ENCODE peak calls at places on chromosomes 7 and 10, in eight cellular contexts. Q, L, B, K, X, C, A and M are unnamed samples.
A peak's percentile ranks its signal among the peaks of the same experiment; 100 is the strongest.

GRCh38 chr10:59847888-59848287 is 58.5 kb downstream of the CCDC6 start:
- DNase-seq in A (no peak), Q (no peak), K (no peak), C (no peak), X (peak; percentile 16), B (no peak), L (no peak), M (no peak)

GRCh38 chr10:6069101-6069931 is 7.1 kb upstream of the IL2RA start:
- DNase-seq in A (peak; percentile 93), L (no peak), X (no peak), Q (no peak), C (no peak), B (no peak), K (no peak), M (no peak)

GRCh38 chr7:20214787-20215669 is 2.2 kb downstream of the MACC1 start:
- DNase-seq in A (no peak), B (no peak), Q (no peak), C (no peak), K (no peak), X (peak; percentile 72), L (no peak), M (no peak)

GRCh38 chr7:150514748-150515222 is at the start of gene GIMAP7:
- DNase-seq in A (no peak), Q (peak; percentile 78), X (no peak), B (no peak), L (no peak), C (no peak), K (no peak), M (no peak)

GRCh38 chr10:118522791-118523498 is 72.5 kb downstream of the PRLHR start:
- DNase-seq in Q (no peak), B (no peak), C (peak; percentile 12), L (no peak), X (peak; percentile 54), K (no peak), A (peak; percentile 17), M (peak; percentile 25)

GRCh38 chr10:18545626-18546025 is 105.8 kb downstream of the NSUN6 start:
- DNase-seq in L (no peak), K (no peak), X (no peak), A (no peak), Q (no peak), C (peak; percentile 6), B (no peak), M (peak; percentile 17)

GRCh38 chr7:151078233-151079040 is 2.2 kb downstream of the FASTK start:
- DNase-seq in B (no peak), K (no peak), L (peak; percentile 20), X (peak; percentile 50), C (no peak), A (no peak), Q (no peak), M (no peak)

GRCh38 chr10:97463363-97464132 is 17.6 kb downstream of the ZDHHC16 start:
- DNase-seq in C (peak; percentile 35), Q (peak; percentile 34), A (peak; percentile 51), L (no peak), X (peak; percentile 83), K (peak; percentile 62), B (no peak), M (peak; percentile 43)

GRCh38 chr7:122316467-122317394 is 12.2 kb upstream of the FEZF1 start:
- DNase-seq in K (no peak), C (no peak), X (no peak), A (no peak), B (no peak), Q (no peak), L (no peak), M (no peak)

GRCh38 chr10:66678521-66678920 is 247.3 kb upstream of the LRRTM3 start:
- DNase-seq in A (no peak), L (no peak), C (no peak), Q (no peak), K (no peak), B (no peak), X (no peak), M (no peak)

GRCh38 chr7:94561841-94562514 is 52.4 kb downstream of the CASD1 start:
- DNase-seq in C (no peak), Q (no peak), K (no peak), B (no peak), X (peak; percentile 22), L (no peak), A (peak; percentile 65), M (peak; percentile 36)

GRCh38 chr10:35059486-35059885 is 30.7 kb downstream of the CUL2 start:
- DNase-seq in C (no peak), B (no peak), K (no peak), X (no peak), A (no peak), L (no peak), Q (no peak), M (no peak)

GRCh38 chr7:139108256-139109187 is 998 bp downstream of the ZC3HAV1 start:
- DNase-seq in C (peak; percentile 25), Q (no peak), X (peak; percentile 68), L (peak; percentile 27), A (peak; percentile 50), K (peak; percentile 23), B (peak; percentile 29), M (peak; percentile 28)

GRCh38 chr7:132290021-132290420 is 286.2 kb downstream of the PLXNA4 start:
- DNase-seq in Q (no peak), L (no peak), X (no peak), K (no peak), A (no peak), B (no peak), C (no peak), M (no peak)

GRCh38 chr7:75905785-75906604 is 9.0 kb upstream of the POR start:
- DNase-seq in B (peak; percentile 61), C (peak; percentile 35), K (no peak), L (peak; percentile 53), X (peak; percentile 55), A (no peak), Q (no peak), M (peak; percentile 45)

GRCh38 chr10:103497161-103497915 is 3.8 kb downstream of the NEURL1 start:
- DNase-seq in B (no peak), K (no peak), L (no peak), X (no peak), C (no peak), A (no peak), Q (no peak), M (no peak)
- H3K4me3 ChIP-seq in B (no peak overlapping the region), K (no peak overlapping the region), L (no peak overlapping the region), X (no peak overlapping the region), C (no peak overlapping the region), A (no peak overlapping the region), Q (no peak overlapping the region), M (no peak overlapping the region)

GRCh38 chr10:1043532-1043995 is 5.4 kb downstream of the IDI1 start:
- DNase-seq in Q (peak; percentile 42), X (no peak), K (no peak), L (peak; percentile 34), B (no peak), A (no peak), C (no peak), M (no peak)

GRCh38 chr10:1044964-1045363 is 4.0 kb downstream of the IDI1 start:
- DNase-seq in L (no peak), X (no peak), K (no peak), B (no peak), A (no peak), C (no peak), Q (no peak), M (no peak)

GRCh38 chr10:1044146-1044545 is 4.8 kb downstream of the IDI1 start:
- DNase-seq in A (no peak), C (no peak), Q (no peak), K (no peak), L (no peak), X (no peak), B (no peak), M (no peak)

GRCh38 chr10:1047937-1048336 is 982 bp downstream of the IDI1 start:
- DNase-seq in X (peak; percentile 43), B (no peak), L (no peak), Q (no peak), A (no peak), K (no peak), C (no peak), M (no peak)

GRCh38 chr10:1045415-1045814 is 3.5 kb downstream of the IDI1 start:
- DNase-seq in Q (no peak), A (no peak), X (no peak), L (no peak), B (no peak), K (no peak), C (no peak), M (no peak)
- H3K4me3 ChIP-seq in Q (no peak overlapping the region), A (no peak overlapping the region), X (no peak overlapping the region), L (no peak overlapping the region), B (no peak overlapping the region), K (no peak overlapping the region), C (peak overlapping the region; percentile 55), M (no peak overlapping the region)

GRCh38 chr10:17425584-17426262 is 28.7 kb downstream of the ST8SIA6 start:
- DNase-seq in X (no peak), L (no peak), A (no peak), B (no peak), Q (peak; percentile 52), K (no peak), C (no peak), M (no peak)
- H3K4me3 ChIP-seq in X (no peak overlapping the region), L (no peak overlapping the region), A (no peak overlapping the region), B (no peak overlapping the region), Q (peak overlapping the region; percentile 44), K (no peak overlapping the region), C (no peak overlapping the region), M (no peak overlapping the region)

GRCh38 chr10:76296885-76297775 is 865.7 kb downstream of the LRMDA start:
- DNase-seq in K (no peak), X (no peak), C (no peak), A (no peak), Q (no peak), L (no peak), B (no peak), M (no peak)
- H3K4me3 ChIP-seq in K (no peak overlapping the region), X (no peak overlapping the region), C (no peak overlapping the region), A (no peak overlapping the region), Q (no peak overlapping the region), L (no peak overlapping the region), B (no peak overlapping the region), M (no peak overlapping the region)

DNA sequence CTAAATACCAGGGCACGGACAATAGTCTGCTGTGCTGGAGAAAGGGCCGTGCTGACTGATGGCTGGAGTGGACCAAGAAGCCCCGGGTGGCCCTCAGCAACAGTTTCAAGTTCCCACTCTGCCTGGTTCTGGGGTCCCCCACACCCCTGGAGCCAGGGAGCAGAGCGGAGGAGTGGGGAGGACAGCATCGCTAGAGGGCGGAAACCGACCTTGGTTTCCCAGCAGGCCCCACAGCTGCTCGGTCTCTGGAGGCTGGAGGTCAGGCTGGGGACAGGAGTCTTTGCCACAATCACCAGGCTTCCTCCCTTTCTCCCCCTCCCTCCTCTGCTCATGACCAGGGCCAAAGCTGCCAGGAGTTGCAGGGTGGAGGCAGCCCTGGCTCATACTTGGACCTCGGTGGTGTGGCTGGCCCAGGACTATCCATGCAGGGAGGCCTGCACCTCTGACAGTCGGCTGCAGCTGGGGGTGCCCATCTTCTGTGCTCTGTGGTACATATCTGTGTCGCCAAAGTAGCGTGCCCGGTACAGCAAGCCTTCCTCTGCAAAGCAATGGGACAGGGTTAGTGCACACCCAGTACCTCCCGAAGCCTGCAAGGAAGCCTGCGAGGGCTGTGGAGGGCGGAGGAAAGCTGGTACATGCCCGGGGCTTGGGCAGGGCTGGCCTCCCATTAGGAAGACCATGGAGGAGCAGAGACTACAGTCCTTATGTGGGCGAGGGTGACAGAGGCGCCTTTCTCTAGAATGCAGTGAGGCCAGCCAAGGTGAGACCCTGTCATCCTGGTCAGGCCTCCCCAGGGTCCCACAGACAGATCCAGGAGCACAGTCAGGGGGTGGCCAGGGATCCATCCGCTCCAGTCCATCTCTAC is 19.1 kb downstream of the DNAJB12 start:
- DNase-seq in K (no peak), X (no peak), C (peak; percentile 68), B (peak; percentile 74), Q (peak; percentile 66), L (peak; percentile 74), A (peak; percentile 57), M (peak; percentile 86)
- H3K4me3 ChIP-seq in K (no peak overlapping the region), X (no peak overlapping the region), C (no peak overlapping the region), B (no peak overlapping the region), Q (no peak overlapping the region), L (peak overlapping the region; percentile 17), A (no peak overlapping the region), M (no peak overlapping the region)